ENCODE peak calls at places on chromosomes 6 and 20, in nine cellular contexts. Y, K, A, W, R, H, E, M and X are unnamed samples.

GRCh38 chr6:21741221-21742109 is 147.9 kb downstream of the SOX4 start:
- DNase-seq in Y (no peak), K (no peak), A (peak; percentile 82), W (peak; percentile 17), R (no peak), H (no peak), E (peak; percentile 64), M (no peak), X (no peak)

GRCh38 chr6:21780601-21781000 is 187.1 kb downstream of the SOX4 start:
- DNase-seq in Y (no peak), K (no peak), A (peak; percentile 47), W (no peak), R (no peak), H (no peak), E (no peak), M (no peak), X (no peak)

GRCh38 chr6:150208606-150209352 is 65.9 kb downstream of the PPP1R14C start:
- DNase-seq in Y (no peak), K (no peak), A (no peak), W (no peak), R (no peak), H (no peak), E (no peak), M (no peak), X (no peak)

GRCh38 chr6:47371139-47371874 is 61.6 kb upstream of the TNFRSF21 start:
- DNase-seq in Y (no peak), K (no peak), A (peak; percentile 44), W (no peak), R (no peak), H (no peak), E (no peak), M (no peak), X (no peak)

GRCh38 chr20:46312075-46312944 is 4.0 kb upstream of the CDH22 start:
- DNase-seq in Y (no peak), K (peak; percentile 78), A (peak; percentile 84), W (no peak), R (no peak), H (no peak), E (no peak), M (no peak), X (peak; percentile 63)

GRCh38 chr20:54044156-54044555 is 26.2 kb downstream of the BCAS1 start:
- DNase-seq in Y (no peak), K (no peak), A (no peak), W (peak; percentile 87), R (no peak), H (no peak), E (no peak), M (no peak), X (no peak)

GRCh38 chr20:63421913-63422312 is 50.5 kb downstream of the KCNQ2 start:
- DNase-seq in Y (no peak), K (no peak), A (no peak), W (no peak), R (no peak), H (no peak), E (no peak), M (no peak), X (no peak)

GRCh38 chr6:158170656-158171081 is 2.5 kb downstream of the GTF2H5 start:
- DNase-seq in Y (no peak), K (no peak), A (peak; percentile 34), W (peak; percentile 96), R (no peak), H (no peak), E (no peak), M (peak; percentile 63), X (no peak)

GRCh38 chr6:101730954-101731353 is 337.4 kb downstream of the GRIK2 start:
- DNase-seq in Y (no peak), K (no peak), A (no peak), W (peak; percentile 42), R (no peak), H (no peak), E (no peak), M (no peak), X (no peak)

GRCh38 chr6:89299451-89299850 is 15.6 kb downstream of the GABRR2 start:
- DNase-seq in Y (no peak), K (no peak), A (peak; percentile 62), W (no peak), R (no peak), H (no peak), E (peak; percentile 84), M (no peak), X (no peak)

DNA sequence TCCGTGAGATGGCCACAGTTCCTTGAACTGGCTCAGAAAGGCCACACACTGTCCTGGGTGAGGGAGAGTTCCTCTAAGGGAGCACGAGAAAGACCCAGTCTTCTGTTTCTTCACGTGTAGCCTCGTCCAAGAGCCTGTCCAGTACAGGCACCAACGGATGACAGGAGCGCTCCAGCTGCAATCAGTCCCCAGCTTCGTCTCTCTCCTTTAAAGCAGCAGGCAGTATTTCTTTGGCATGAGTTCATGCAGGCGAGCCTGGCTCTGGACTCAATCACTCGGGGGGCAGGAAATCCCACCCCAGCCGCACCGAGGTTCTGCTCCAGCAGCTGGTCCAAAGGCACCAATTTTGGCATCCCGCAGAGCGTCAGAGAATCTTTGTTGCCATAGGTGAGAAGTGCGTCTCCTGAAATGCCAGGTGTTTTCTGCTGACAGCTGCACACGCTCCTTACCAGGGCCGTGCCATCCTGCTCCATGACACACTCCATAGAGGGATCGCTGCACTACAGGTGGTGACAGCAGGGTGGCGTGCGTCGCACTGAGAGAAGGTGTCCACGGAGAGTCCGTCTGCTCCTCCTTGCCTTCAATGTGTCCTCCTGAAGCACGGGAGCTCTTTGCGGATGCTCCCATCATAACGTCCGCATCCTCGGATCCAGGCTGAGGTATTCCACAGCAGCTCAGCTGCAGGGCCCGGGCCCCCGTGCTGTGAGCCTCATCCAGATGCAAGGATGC is 59.6 kb upstream of the AFDN start:
- DNase-seq in Y (no peak), K (no peak), A (no peak), W (no peak), R (no peak), H (no peak), E (no peak), M (no peak), X (no peak)
- TF ChIP-seq CTCF in Y (peak; percentile 52), K (no peak), A (no peak), W (no peak), R (no peak), H (no peak), E (no peak), M (no peak), X (no peak)

DNA sequence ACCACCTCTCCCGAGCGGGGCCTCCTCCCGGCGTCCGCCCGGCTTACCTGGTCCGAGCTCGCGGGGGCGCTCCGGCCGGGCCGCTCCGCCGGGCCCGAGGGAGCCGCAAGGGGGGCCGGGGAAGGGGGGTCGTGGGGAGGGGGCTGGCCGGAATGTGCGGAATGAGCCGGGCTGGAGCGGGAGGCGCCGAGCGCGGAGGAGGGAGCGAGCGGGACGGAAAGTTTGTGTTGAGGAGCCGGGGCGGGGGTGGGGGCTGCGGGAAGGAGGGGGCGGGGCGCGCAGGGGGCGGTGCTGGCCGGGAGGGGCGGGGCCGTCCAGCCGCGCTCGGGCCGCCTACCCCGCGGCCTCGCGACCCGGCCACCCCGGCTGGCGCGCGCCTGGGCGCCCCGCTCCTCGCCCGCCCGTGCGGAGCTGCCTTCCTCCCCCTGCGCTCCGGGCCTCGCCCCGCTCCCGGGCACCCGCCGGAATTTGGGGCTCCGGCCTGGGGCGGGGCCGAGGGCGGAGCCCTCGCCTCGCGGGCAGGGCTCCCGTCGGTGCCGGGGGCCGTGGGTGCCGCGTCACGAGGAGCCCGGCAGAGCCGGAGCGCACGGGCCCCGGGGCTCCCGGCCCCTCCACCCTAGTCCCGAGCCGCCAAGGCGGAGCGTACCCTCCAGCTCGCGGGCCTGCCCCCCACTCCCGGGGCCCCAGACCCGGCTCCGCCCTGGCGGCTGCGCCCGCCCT is at the start of gene TEAD3:
- DNase-seq in Y (peak; percentile 64), K (peak; percentile 88), A (peak; percentile 92), W (peak; percentile 40), R (peak; percentile 64), H (no peak), E (no peak), M (no peak), X (peak; percentile 64)
- TF ChIP-seq CTCF in Y (peak; percentile 9), K (no peak), A (no peak), W (peak; percentile 4), R (no peak), H (no peak), E (peak; percentile 10), M (no peak), X (no peak)

GRCh38 chr6:91276315-91276714 is 689.4 kb upstream of the MAP3K7 start:
- DNase-seq in Y (no peak), K (no peak), A (peak; percentile 82), W (no peak), R (no peak), H (no peak), E (no peak), M (no peak), X (no peak)
- TF ChIP-seq CTCF in Y (peak; percentile 38), K (peak; percentile 67), A (peak; percentile 63), W (no peak), R (no peak), H (no peak), E (no peak), M (peak; percentile 36), X (no peak)

GRCh38 chr20:38223743-38224100 is 36.8 kb downstream of the KIAA1755 start:
- DNase-seq in Y (no peak), K (no peak), A (no peak), W (no peak), R (no peak), H (no peak), E (no peak), M (no peak), X (no peak)

GRCh38 chr20:38224534-38224933 is 36.0 kb downstream of the KIAA1755 start:
- DNase-seq in Y (no peak), K (no peak), A (no peak), W (no peak), R (no peak), H (no peak), E (no peak), M (no peak), X (no peak)

GRCh38 chr20:38222231-38222922 is 38.2 kb downstream of the KIAA1755 start:
- DNase-seq in Y (peak; percentile 64), K (peak; percentile 86), A (peak; percentile 89), W (peak; percentile 60), R (peak; percentile 61), H (peak; percentile 64), E (no peak), M (no peak), X (peak; percentile 82)

GRCh38 chr20:38221041-38221589 is 39.4 kb downstream of the KIAA1755 start:
- DNase-seq in Y (peak; percentile 67), K (peak; percentile 92), A (peak; percentile 88), W (peak; percentile 61), R (peak; percentile 62), H (peak; percentile 69), E (no peak), M (no peak), X (peak; percentile 94)

DNA sequence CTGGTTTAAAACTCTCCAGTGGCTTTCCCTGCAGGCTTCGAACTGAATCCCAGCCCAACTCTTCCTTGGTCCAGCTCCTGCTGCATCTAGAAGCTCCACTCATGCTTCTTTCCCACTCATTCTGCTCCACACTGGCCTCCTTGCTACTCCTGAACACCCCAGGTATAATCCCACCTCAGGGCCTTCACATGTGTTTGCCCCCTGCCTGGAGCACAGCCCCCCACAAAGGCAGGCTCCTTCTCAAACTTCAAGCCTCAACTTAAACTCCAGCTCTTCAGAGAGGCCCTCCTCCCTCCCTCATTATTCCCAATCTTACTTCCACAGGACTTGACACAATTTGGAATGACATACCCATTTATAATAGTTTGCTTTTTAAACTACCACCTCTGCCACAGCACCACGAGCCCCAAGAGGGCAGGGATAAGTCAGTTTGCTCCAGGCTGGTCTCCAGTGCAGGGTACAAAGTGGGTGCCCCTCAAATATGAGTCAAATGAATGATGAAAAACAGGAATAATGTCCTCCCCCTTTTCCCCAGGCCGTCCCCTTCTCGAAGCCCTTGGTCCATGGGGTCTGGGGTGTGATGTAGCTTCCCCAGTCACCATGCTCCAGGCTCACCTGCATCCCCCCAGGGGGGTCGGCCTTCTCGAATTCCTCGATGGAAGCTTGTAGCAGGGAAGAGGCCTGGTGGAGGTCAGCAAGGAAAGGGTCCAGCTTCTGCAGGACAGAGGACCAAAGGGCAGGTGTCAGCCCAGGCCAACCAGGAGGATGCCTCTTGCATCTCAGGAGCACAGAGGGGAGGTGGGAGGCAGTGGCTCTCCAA is 37.4 kb downstream of the KIAA1755 start:
- DNase-seq in Y (no peak), K (no peak), A (no peak), W (no peak), R (no peak), H (no peak), E (no peak), M (no peak), X (no peak)
- TF ChIP-seq CTCF in Y (peak; percentile 34), K (no peak), A (no peak), W (no peak), R (no peak), H (no peak), E (no peak), M (no peak), X (no peak)